ENCODE peak calls at places on chromosomes 6 and 20, in eight cellular contexts. M, F, K, P, A, Y, D and S are unnamed samples.

GRCh38 chr20:1267809-1268374 is 1.8 kb downstream of the SNPH start:
- DNase-seq in P (no peak), Y (no peak), M (no peak), A (no peak), K (no peak), F (no peak), D (no peak), S (no peak)

GRCh38 chr6:153028261-153028660 is 25.8 kb upstream of the MTRF1L start:
- DNase-seq in P (no peak), M (no peak), A (no peak), K (no peak), F (no peak), D (no peak), Y (peak; percentile 20), S (no peak)

GRCh38 chr6:99495466-99495865 is 19.8 kb downstream of the USP45 start:
- DNase-seq in P (no peak), F (no peak), K (no peak), D (no peak), Y (no peak), M (no peak), A (no peak), S (no peak)

GRCh38 chr20:63778034-63778752 is 38.6 kb downstream of the SLC2A4RG start:
- DNase-seq in Y (no peak), A (no peak), P (no peak), K (no peak), D (no peak), M (no peak), F (no peak), S (no peak)

GRCh38 chr20:1987826-1988225 is 6.0 kb downstream of the PDYN start:
- DNase-seq in K (no peak), A (no peak), P (no peak), F (no peak), D (no peak), M (no peak), Y (peak; percentile 16), S (no peak)

GRCh38 chr20:45863543-45864470 is 6.4 kb downstream of the ZSWIM3 start:
- DNase-seq in F (no peak), Y (no peak), D (no peak), A (no peak), P (peak; percentile 51), K (no peak), M (no peak), S (no peak)

GRCh38 chr6:131101911-131102680 is 33.2 kb upstream of the AKAP7 start:
- DNase-seq in M (no peak), D (no peak), P (no peak), K (no peak), Y (no peak), F (no peak), A (no peak), S (no peak)

GRCh38 chr6:181049-181654 is 111.1 kb upstream of the DUSP22 start:
- DNase-seq in D (no peak), Y (no peak), M (peak; percentile 79), K (peak; percentile 60), A (peak; percentile 65), P (no peak), F (no peak), S (no peak)

GRCh38 chr20:22682381-22682780 is 98.0 kb upstream of the FOXA2 start:
- DNase-seq in P (no peak), M (no peak), D (no peak), K (no peak), F (no peak), Y (no peak), A (no peak), S (no peak)

GRCh38 chr6:146543211-146543939 is at the start of gene RAB32:
- DNase-seq in P (peak; percentile 90), D (peak; percentile 96), Y (peak; percentile 96), F (peak; percentile 68), K (peak; percentile 96), M (peak; percentile 66), A (peak; percentile 32), S (peak; percentile 86)

GRCh38 chr6:124197148-124197547 is 393.5 kb downstream of the NKAIN2 start:
- DNase-seq in Y (peak; percentile 9), P (no peak), M (no peak), A (no peak), F (no peak), D (no peak), K (no peak), S (no peak)

GRCh38 chr6:107080036-107080435 is 35.3 kb downstream of the BEND3 start:
- DNase-seq in A (no peak), Y (no peak), P (no peak), F (no peak), K (no peak), M (no peak), D (no peak), S (no peak)

GRCh38 chr6:27720607-27721580 is 191.3 kb downstream of the OR2B2 start:
- DNase-seq in K (no peak), P (no peak), F (no peak), M (no peak), D (no peak), Y (peak; percentile 20), A (peak; percentile 27), S (no peak)

GRCh38 chr20:17617868-17618672 is 48.2 kb downstream of the DSTN start:
- DNase-seq in M (peak; percentile 13), D (peak; percentile 35), P (no peak), K (peak; percentile 91), Y (no peak), A (no peak), F (no peak), S (no peak)

GRCh38 chr6:138393871-138394783 is 9.9 kb upstream of the HEBP2 start:
- DNase-seq in Y (peak; percentile 55), P (no peak), F (no peak), K (no peak), D (no peak), A (no peak), M (no peak), S (no peak)

GRCh38 chr20:17542993-17543412 is 11.8 kb upstream of the BFSP1 start:
- DNase-seq in M (no peak), P (no peak), K (no peak), Y (peak; percentile 86), D (no peak), A (no peak), F (no peak), S (no peak)

GRCh38 chr20:400451-401275 is 7.4 kb upstream of the RBCK1 start:
- DNase-seq in F (no peak), P (no peak), Y (no peak), M (no peak), D (no peak), A (no peak), K (no peak), S (no peak)

GRCh38 chr6:153125032-153125431 is 6.0 kb downstream of the RGS17 start:
- DNase-seq in A (no peak), F (no peak), K (no peak), Y (no peak), P (no peak), M (no peak), D (no peak), S (no peak)

GRCh38 chr20:23205656-23206055 is 119.5 kb upstream of the CD93 start:
- DNase-seq in F (no peak), P (peak; percentile 57), Y (peak; percentile 74), K (peak; percentile 81), D (no peak), A (no peak), M (no peak), S (peak; percentile 35)

GRCh38 chr6:37021356-37022129 is 16.1 kb downstream of the FGD2 start:
- DNase-seq in F (no peak), A (no peak), Y (peak; percentile 71), D (no peak), K (no peak), P (peak; percentile 37), M (no peak), S (no peak)
- TF ChIP-seq CTCF in F (peak; percentile 60), A (peak; percentile 51), Y (peak; percentile 70), D (peak; percentile 15), K (no peak), P (no peak), M (peak; percentile 46), S (no peak)

GRCh38 chr6:76792394-76792793 is 670.9 kb downstream of the HTR1B start:
- DNase-seq in K (no peak), D (no peak), M (no peak), A (no peak), F (no peak), Y (peak; percentile 30), P (no peak), S (no peak)
- TF ChIP-seq CTCF in K (no peak), D (no peak), M (no peak), A (no peak), F (no peak), Y (no peak), P (no peak), S (no peak)

GRCh38 chr6:44725070-44725469 is 337.6 kb downstream of the CDC5L start:
- DNase-seq in F (no peak), K (no peak), Y (no peak), P (no peak), A (no peak), M (no peak), D (no peak), S (no peak)
- TF ChIP-seq CTCF in F (no peak), K (no peak), Y (no peak), P (no peak), A (no peak), M (no peak), D (no peak), S (no peak)

GRCh38 chr6:7486951-7487350 is 54.5 kb upstream of the DSP start:
- DNase-seq in A (no peak), P (no peak), M (no peak), Y (no peak), F (no peak), D (no peak), K (no peak), S (no peak)
- TF ChIP-seq CTCF in A (no peak), P (no peak), M (no peak), Y (no peak), F (no peak), D (no peak), K (no peak), S (no peak)

GRCh38 chr6:52141596-52141995 is 44.6 kb upstream of the IL17A start:
- DNase-seq in F (no peak), A (no peak), Y (no peak), K (no peak), D (no peak), P (no peak), M (no peak), S (no peak)
- TF ChIP-seq CTCF in F (no peak), A (no peak), Y (no peak), K (no peak), D (no peak), P (no peak), M (no peak), S (no peak)

GRCh38 chr6:160041608-160042007 is 72.7 kb downstream of the IGF2R start:
- DNase-seq in P (no peak), F (no peak), K (peak; percentile 96), M (no peak), A (no peak), D (peak; percentile 74), Y (peak; percentile 73), S (no peak)
- TF ChIP-seq CTCF in P (no peak), F (no peak), K (peak; percentile 47), M (no peak), A (no peak), D (peak; percentile 6), Y (peak; percentile 26), S (no peak)